ENCODE peak calls at places on chromosomes 5 and 9, in five cellular contexts. B, E, C, J and Y are unnamed samples.
A peak's percentile ranks its signal among the peaks of the same experiment; 100 is the strongest.

GRCh38 chr5:6731465-6732237 is 18.4 kb downstream of the TENT4A start:
- DNase-seq in J (peak; percentile 41), B (no peak), C (peak; percentile 41), E (peak; percentile 50), Y (no peak)

GRCh38 chr5:113034182-113034773 is 57.7 kb downstream of the DCP2 start:
- DNase-seq in B (peak; percentile 65), J (peak; percentile 92), C (peak; percentile 95), E (peak; percentile 98), Y (peak; percentile 53)

GRCh38 chr9:107386396-107386795 is 103.2 kb downstream of the KLF4 start:
- DNase-seq in E (peak; percentile 22), B (peak; percentile 38), J (no peak), C (no peak), Y (no peak)

GRCh38 chr9:97830884-97831829 is 21.9 kb upstream of the FOXE1 start:
- DNase-seq in B (no peak), E (no peak), J (no peak), C (no peak), Y (no peak)

GRCh38 chr5:127899214-127899610 is 184.4 kb upstream of the SLC12A2 start:
- DNase-seq in E (peak; percentile 6), B (peak; percentile 35), C (peak; percentile 54), J (no peak), Y (no peak)

GRCh38 chr9:101369286-101369685 is 15.5 kb downstream of the BAAT start:
- DNase-seq in B (no peak), J (no peak), C (peak; percentile 5), E (peak; percentile 53), Y (no peak)

GRCh38 chr9:134562146-134562753 is 79.4 kb upstream of the COL5A1 start:
- DNase-seq in E (peak; percentile 35), B (no peak), C (peak; percentile 75), J (peak; percentile 40), Y (no peak)

GRCh38 chr5:2207966-2208544 is 325.3 kb upstream of the IRX4 start:
- DNase-seq in B (peak; percentile 8), E (no peak), C (no peak), J (no peak), Y (no peak)

GRCh38 chr5:173891367-173891766 is 3.2 kb downstream of the CPEB4 start:
- DNase-seq in B (no peak), C (no peak), E (no peak), J (peak; percentile 26), Y (no peak)
- H3K9ac ChIP-seq in B (no peak overlapping the region), C (peak overlapping the region; percentile 20), E (peak overlapping the region; percentile 90), J (peak overlapping the region; percentile 95), Y (no peak overlapping the region)

GRCh38 chr9:136131629-136132499 is 13.2 kb upstream of the TMEM250 start:
- DNase-seq in B (no peak), E (no peak), J (no peak), C (no peak), Y (no peak)
- H3K9ac ChIP-seq in B (no peak overlapping the region), E (no peak overlapping the region), J (no peak overlapping the region), C (no peak overlapping the region), Y (no peak overlapping the region)

DNA sequence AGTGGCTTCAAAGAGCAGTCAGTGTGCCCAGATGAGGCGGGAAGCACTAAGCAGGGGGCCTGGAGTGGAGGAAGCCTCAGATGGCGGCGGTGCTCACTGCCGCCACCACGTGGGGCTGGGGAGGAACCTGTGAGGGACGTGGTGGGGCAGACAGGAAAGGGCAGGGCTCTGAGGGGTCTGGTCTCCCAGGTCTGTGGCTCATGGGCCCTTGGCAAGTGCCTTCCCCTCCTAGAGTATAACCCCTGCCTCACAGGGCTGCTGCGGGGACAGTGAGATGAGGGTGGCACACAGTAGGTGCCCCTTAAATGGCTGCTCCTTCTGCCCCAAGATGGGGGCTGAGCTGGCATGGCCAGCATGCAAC is 26.6 kb downstream of the NR5A1 start:
- DNase-seq in C (peak; percentile 4), J (peak; percentile 26), B (peak; percentile 20), E (peak; percentile 48), Y (no peak)
- H3K9ac ChIP-seq in C (no peak overlapping the region), J (no peak overlapping the region), B (no peak overlapping the region), E (no peak overlapping the region), Y (no peak overlapping the region)

GRCh38 chr5:178122346-178122745 is 8.5 kb upstream of the RMND5B start:
- DNase-seq in C (no peak), E (no peak), B (no peak), J (no peak), Y (no peak)

GRCh38 chr5:178120661-178121357 is 7.5 kb downstream of the N4BP3 start:
- DNase-seq in E (peak; percentile 70), J (peak; percentile 9), C (peak; percentile 76), B (no peak), Y (no peak)

GRCh38 chr5:178123094-178123986 is 7.5 kb upstream of the RMND5B start:
- DNase-seq in J (no peak), E (no peak), B (no peak), C (no peak), Y (no peak)

GRCh38 chr5:178119915-178120660 is 6.8 kb downstream of the N4BP3 start:
- DNase-seq in C (no peak), B (no peak), E (no peak), J (no peak), Y (no peak)

DNA sequence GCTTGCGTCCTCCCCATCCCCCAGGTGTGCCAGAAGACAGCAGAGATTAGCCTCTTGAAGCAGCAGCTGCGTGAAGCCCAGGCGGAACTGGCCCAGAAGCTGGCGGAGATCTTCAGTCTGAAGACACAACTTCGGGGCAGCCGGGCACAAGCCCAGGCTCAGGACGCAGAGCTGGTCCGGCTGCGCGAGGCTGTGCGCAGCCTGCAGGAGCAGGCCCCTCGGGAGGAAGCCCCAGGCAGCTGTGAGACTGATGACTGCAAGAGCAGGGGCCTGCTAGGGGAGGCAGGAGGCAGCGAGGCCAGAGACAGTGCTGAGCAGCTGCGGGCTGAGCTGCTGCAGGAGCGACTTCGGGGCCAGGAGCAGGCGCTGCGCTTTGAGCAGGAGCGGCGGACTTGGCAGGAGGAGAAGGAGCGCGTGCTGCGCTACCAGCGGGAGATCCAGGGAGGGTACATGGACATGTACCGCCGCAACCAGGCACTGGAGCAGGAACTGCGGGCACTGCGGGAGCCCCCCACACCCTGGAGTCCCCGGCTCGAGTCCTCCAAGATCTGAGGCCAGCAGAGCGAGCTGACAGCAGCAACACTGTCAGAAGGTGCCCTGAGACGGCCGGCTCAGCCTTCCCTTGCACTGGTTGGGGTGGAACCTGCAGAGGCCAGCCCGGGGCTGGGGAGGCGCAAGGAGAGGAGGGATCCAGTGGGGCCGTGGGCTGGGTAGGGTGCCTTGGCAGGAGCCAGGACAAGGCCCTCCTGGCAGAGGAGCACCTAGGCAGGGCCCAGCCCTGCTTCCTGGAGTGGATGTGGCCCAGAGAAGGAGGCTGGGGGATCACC is 8.3 kb downstream of the N4BP3 start:
- DNase-seq in B (no peak), C (no peak), J (no peak), E (peak; percentile 57), Y (no peak)
- H3K9ac ChIP-seq in B (no peak overlapping the region), C (peak overlapping the region; percentile 24), J (peak overlapping the region; percentile 40), E (peak overlapping the region; percentile 13), Y (no peak overlapping the region)

DNA sequence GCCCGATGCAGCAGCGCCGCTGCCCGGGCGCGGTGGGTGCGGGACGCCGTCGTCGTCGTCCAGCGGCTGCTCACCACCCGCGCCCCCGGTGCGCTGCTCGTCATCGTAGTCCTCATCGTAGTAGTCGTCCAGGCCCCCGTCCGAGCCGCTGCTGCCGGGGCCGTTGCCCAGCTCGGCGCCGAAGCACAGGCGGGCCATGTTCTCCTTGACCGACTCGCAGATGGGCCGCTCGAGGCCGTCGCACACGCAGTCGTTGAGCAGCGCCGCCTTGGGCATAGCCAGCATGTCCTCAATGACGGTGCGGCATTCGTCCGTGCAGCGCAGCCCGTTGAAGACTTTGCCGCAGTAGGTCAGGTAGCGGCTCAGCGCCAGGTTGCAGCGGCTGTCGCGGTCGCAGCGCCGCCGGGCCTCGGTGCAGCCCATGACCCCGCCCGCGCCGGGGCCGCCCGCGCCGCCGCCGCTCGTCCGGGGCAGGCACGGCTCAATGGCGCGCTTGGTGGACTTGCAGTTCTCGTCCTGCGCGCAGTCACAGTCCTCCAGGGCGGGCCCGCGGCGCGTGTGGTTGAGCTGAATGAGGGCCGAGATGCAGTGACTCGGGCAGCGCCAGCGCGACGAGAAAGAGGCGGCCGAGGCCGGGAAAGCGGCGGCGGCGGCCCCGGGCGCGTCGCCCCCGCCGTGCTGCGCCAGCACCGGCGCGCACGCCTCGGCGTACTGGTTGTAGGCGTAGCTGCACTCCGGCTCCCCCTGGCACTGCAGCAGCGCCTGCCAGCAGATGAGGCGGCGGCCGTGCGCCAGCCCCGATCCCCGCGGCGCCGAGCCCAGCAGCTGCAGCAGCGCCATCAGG is 1.2 kb downstream of the GAS1 start:
- DNase-seq in C (peak; percentile 75), E (peak; percentile 93), B (peak; percentile 73), J (peak; percentile 64), Y (no peak)
- H3K9ac ChIP-seq in C (peak overlapping the region; percentile 94), E (peak overlapping the region; percentile 84), B (peak overlapping the region; percentile 61), J (peak overlapping the region; percentile 100), Y (peak overlapping the region; percentile 59)

DNA sequence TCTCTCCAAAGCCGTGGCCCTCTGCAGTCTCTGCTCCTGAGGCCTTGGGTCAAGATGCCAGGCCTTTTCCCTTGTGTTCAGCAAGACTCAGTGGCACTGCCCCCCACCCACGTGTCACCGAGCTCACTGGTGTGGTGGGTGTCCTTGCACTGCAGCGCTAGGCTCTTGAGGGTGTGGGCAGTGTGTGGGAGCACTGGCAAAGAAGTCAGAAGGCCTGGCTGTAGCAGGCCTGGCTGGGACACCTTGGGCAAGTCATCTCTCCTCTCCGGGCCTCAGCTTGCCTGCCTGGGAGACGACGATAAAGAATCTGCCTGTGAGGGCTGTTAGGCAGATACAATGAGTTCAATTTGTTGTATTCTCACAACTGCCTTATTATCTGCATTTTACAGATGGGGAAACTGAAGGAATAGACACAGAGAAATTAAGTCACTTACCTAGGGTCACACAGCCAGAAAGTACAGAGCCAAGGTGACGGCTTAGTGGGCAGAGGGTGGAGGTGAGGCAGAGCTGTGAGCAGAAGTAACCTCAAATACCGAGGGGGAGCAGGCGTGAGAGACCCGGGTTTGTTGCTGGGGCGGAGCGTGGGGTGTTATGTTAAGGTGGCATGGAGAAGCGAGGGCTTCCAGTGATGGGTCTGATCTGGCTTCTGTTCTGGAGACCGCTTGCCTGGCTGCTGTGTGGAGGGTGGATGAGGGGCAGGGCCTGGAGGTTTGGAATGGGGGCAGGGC is 1.3 kb downstream of the TSPAN17 start:
- DNase-seq in E (peak; percentile 45), C (no peak), J (no peak), B (no peak), Y (no peak)
- H3K9ac ChIP-seq in E (peak overlapping the region; percentile 90), C (peak overlapping the region; percentile 85), J (peak overlapping the region; percentile 95), B (no peak overlapping the region), Y (peak overlapping the region; percentile 81)